ENCODE peak calls at places on chromosomes 6 and 20, in four cellular contexts. O is pancreas, G is IMR-90, W is A549. E is an unnamed sample.

GRCh38 chr20:20413801-20414200 is 45.9 kb downstream of the INSM1 start:
- DNase-seq in O (no peak), G (no peak), W (no peak), E (no peak)

GRCh38 chr6:12014027-12014872 is 2.1 kb downstream of the HIVEP1 start:
- DNase-seq in O (no peak), G (peak; percentile 90), W (peak; percentile 48), E (peak; percentile 79)

GRCh38 chr20:21280496-21281016 is 22.6 kb upstream of the XRN2 start:
- DNase-seq in O (no peak), G (no peak), W (no peak), E (no peak)

GRCh38 chr6:48429021-48429420 is 318.0 kb upstream of the PTCHD4 start:
- DNase-seq in O (no peak), G (peak; percentile 15), W (no peak), E (no peak)

GRCh38 chr6:23027281-23027680 is 457.9 kb downstream of the HDGFL1 start:
- DNase-seq in O (no peak), G (no peak), W (no peak), E (no peak)

GRCh38 chr6:95093154-95093553 is 484.2 kb upstream of the MANEA start:
- DNase-seq in O (no peak), G (peak; percentile 29), W (no peak), E (no peak)

GRCh38 chr6:33205172-33206026 is 944 bp downstream of the HSD17B8 start:
- DNase-seq in O (no peak), G (peak; percentile 64), W (peak; percentile 59), E (no peak)

GRCh38 chr6:16731503-16732018 is 29.7 kb downstream of the ATXN1 start:
- DNase-seq in O (no peak), G (no peak), W (no peak), E (no peak)

GRCh38 chr6:1552296-1552761 is 57.4 kb upstream of the FOXC1 start:
- DNase-seq in O (no peak), G (peak; percentile 18), W (peak; percentile 19), E (no peak)

GRCh38 chr6:82025271-82025670 is 222.3 kb downstream of the IBTK start:
- DNase-seq in O (no peak), G (peak; percentile 15), W (no peak), E (no peak)

GRCh38 chr6:70985151-70985550 is 28.3 kb upstream of the B3GAT2 start:
- DNase-seq in O (no peak), G (no peak), W (no peak), E (no peak)

GRCh38 chr20:32482251-32483220 is 102.6 kb downstream of the NOL4L start:
- DNase-seq in O (peak; percentile 62), G (no peak), W (no peak), E (no peak)

GRCh38 chr6:22928775-22929174 is 359.4 kb downstream of the HDGFL1 start:
- DNase-seq in O (no peak), G (no peak), W (no peak), E (no peak)

GRCh38 chr20:41436679-41437078 is 70.1 kb upstream of the EMILIN3 start:
- DNase-seq in O (no peak), G (peak; percentile 88), W (no peak), E (no peak)

GRCh38 chr6:25179051-25179778 is 100.0 kb upstream of the CARMIL1 start:
- DNase-seq in O (no peak), G (peak; percentile 68), W (no peak), E (no peak)

GRCh38 chr20:39289831-39290230 is 327.7 kb downstream of the DHX35 start:
- DNase-seq in O (no peak), G (no peak), W (no peak), E (no peak)

GRCh38 chr6:24154121-24154520 is 28.1 kb downstream of the NRSN1 start:
- DNase-seq in O (no peak), G (no peak), W (peak; percentile 4), E (peak; percentile 20)

GRCh38 chr6:149967591-149967990 is 3.8 kb downstream of the ULBP1 start:
- DNase-seq in O (no peak), G (no peak), W (no peak), E (no peak)

GRCh38 chr20:1108437-1108920 is 9.9 kb upstream of the PSMF1 start:
- DNase-seq in O (peak; percentile 51), G (peak; percentile 23), W (peak; percentile 61), E (no peak)

GRCh38 chr6:169725270-169726048 is 1.2 kb upstream of the PHF10 start:
- DNase-seq in O (peak; percentile 54), G (peak; percentile 94), W (peak; percentile 78), E (no peak)

GRCh38 chr6:5132741-5133140 is 47.6 kb downstream of the PPP1R3G start:
- DNase-seq in O (no peak), G (peak; percentile 98), W (no peak), E (no peak)

GRCh38 chr20:48635791-48636267 is 192.0 kb downstream of the PREX1 start:
- DNase-seq in O (no peak), G (peak; percentile 31), W (peak; percentile 54), E (no peak)

GRCh38 chr20:10783660-10784336 is 110.0 kb upstream of the JAG1 start:
- DNase-seq in O (no peak), G (no peak), W (no peak), E (no peak)

GRCh38 chr6:155126727-155127439 is 131.8 kb downstream of the TIAM2 start:
- DNase-seq in O (no peak), G (peak; percentile 80), W (peak; percentile 72), E (peak; percentile 37)

GRCh38 chr6:10302566-10303235 is 112.2 kb downstream of the TFAP2A start:
- DNase-seq in O (no peak), G (no peak), W (no peak), E (no peak)

GRCh38 chr20:59831024-59831900 is 102.2 kb downstream of the SYCP2 start:
- DNase-seq in O (no peak), G (no peak), W (no peak), E (peak; percentile 24)

GRCh38 chr20:25009218-25010145 is 16.9 kb upstream of the APMAP start:
- DNase-seq in O (no peak), G (no peak), W (no peak), E (no peak)

GRCh38 chr20:32390999-32391398 is 32.9 kb downstream of the ASXL1 start:
- DNase-seq in O (no peak), G (peak; percentile 39), W (no peak), E (peak; percentile 6)

GRCh38 chr6:162177733-162178132 is 549.8 kb downstream of the PRKN start:
- DNase-seq in O (no peak), G (no peak), W (no peak), E (no peak)

GRCh38 chr6:95099410-95099809 is 477.9 kb upstream of the MANEA start:
- DNase-seq in O (no peak), G (no peak), W (no peak), E (no peak)

GRCh38 chr6:119671105-119671504 is 321.5 kb upstream of the MAN1A1 start:
- DNase-seq in O (no peak), G (no peak), W (no peak), E (no peak)

GRCh38 chr20:309841-310644 is 12.7 kb downstream of the ZCCHC3 start:
- DNase-seq in O (peak; percentile 95), G (peak; percentile 99), W (peak; percentile 73), E (no peak)

GRCh38 chr6:56719310-56719709 is 76.6 kb upstream of the DST start:
- DNase-seq in O (no peak), G (no peak), W (no peak), E (no peak)

GRCh38 chr6:7745942-7746341 is 20.0 kb downstream of the BMP6 start:
- DNase-seq in O (no peak), G (no peak), W (no peak), E (no peak)

GRCh38 chr6:25883991-25884390 is 9.9 kb upstream of the SLC17A3 start:
- DNase-seq in O (no peak), G (peak; percentile 1), W (peak; percentile 74), E (no peak)

GRCh38 chr6:95545226-95545625 is 32.1 kb upstream of the MANEA start:
- DNase-seq in O (no peak), G (no peak), W (no peak), E (no peak)

GRCh38 chr6:100035873-100036653 is 42.0 kb upstream of the MCHR2 start:
- DNase-seq in O (no peak), G (no peak), W (no peak), E (no peak)

DNA sequence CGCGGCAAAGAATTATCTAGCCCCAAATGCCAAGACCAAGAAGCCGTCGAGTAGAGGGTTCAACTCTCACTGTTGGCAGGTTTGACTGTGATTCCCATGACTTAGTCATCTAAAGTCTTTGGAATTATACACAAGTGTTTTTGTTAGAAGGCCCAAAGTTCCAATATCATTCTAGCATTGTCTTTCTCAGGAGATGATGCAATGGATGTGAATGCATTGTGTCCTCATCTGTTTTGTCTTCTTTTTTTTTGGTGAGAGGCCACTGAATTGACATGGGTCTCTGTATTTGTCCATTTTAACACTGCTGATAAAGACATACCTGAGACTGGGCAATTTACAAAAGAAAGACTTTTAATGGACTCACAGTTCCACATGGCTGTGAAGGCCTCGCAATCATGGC is 290.5 kb upstream of the ZFP64 start:
- DNase-seq in O (no peak), G (no peak), W (no peak), E (no peak)
- H3K27ac ChIP-seq in O (no peak overlapping the region), G (no peak overlapping the region), W (no peak overlapping the region), E (no peak overlapping the region)

GRCh38 chr6:144681334-144681733 is 396.2 kb downstream of the UTRN start:
- DNase-seq in O (no peak), G (no peak), W (no peak), E (no peak)
- H3K27ac ChIP-seq in O (no peak overlapping the region), G (no peak overlapping the region), W (no peak overlapping the region), E (no peak overlapping the region)

DNA sequence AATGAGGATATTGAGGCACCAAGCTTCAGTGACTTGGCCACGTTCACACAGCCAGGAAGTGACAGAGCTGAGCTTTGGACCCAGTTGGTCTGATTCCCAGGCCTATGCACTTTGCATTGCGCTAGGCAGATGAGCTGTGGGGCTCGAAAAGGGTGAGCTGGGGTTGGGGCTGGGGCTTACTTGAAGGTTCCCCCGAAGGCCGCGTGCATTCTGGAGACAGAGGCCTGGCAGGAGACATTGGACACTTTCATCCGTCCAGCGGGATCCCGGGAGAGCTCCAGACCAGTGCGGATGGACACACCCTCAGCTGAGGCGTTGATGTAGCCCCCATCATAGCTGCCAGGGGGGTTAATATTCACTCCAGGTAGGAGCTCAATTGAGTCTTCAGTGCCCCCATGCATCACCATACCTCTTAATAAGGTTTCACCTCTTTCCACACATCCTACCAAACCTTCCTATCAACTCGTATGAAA is 2.6 kb downstream of the PLTP start:
- DNase-seq in O (no peak), G (no peak), W (no peak), E (no peak)
- H3K27ac ChIP-seq in O (no peak overlapping the region), G (no peak overlapping the region), W (no peak overlapping the region), E (no peak overlapping the region)

GRCh38 chr6:32189082-32189741 is 790 bp downstream of the PBX2 start:
- DNase-seq in O (no peak), G (no peak), W (no peak), E (no peak)
- H3K27ac ChIP-seq in O (peak overlapping the region; percentile 71), G (peak overlapping the region; percentile 91), W (peak overlapping the region; percentile 99), E (peak overlapping the region; percentile 75)

GRCh38 chr6:138402833-138403187 is 1.2 kb upstream of the HEBP2 start:
- DNase-seq in O (no peak), G (no peak), W (no peak), E (no peak)
- H3K27ac ChIP-seq in O (no peak overlapping the region), G (no peak overlapping the region), W (no peak overlapping the region), E (no peak overlapping the region)

DNA sequence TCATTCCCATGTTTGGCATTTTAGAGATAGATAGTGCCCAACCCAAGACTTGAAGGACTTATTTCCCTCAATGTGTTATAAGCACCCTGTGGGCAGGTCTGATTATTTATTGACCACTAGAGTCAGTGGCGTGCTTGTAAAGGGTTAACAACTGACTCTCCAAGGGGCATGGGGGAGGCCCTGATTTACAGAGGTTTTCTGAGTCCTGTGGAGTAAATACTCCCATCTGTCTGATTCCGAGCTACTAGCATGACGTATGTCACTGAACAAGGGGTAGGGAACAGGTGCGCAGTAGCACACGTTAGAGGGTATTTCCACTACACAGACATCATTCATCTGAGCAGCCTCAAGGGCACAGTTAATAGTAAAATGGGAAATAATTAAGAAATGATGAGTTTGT is 17.4 kb upstream of the TRAM2 start:
- DNase-seq in O (no peak), G (no peak), W (no peak), E (no peak)
- H3K27ac ChIP-seq in O (no peak overlapping the region), G (peak overlapping the region; percentile 81), W (no peak overlapping the region), E (no peak overlapping the region)

E was measured in epithelial cell of prostate.